ENCODE peak calls at places on chromosomes 5 and 9, in four cellular contexts. One of them, this sample, is unnamed.

GRCh38 chr5:159330131-159330530 is at the start of gene IL12B:
- DNase-seq in type B pancreatic cell: no peak
- DNase-seq in GM23338: no peak
- DNase-seq in HFFc6: peak
- DNase-seq in this sample: peak

GRCh38 chr5:154829589-154830218 is 20.7 kb downstream of the FAXDC2 start:
- DNase-seq in type B pancreatic cell: no peak
- DNase-seq in GM23338: no peak
- DNase-seq in HFFc6: no peak
- DNase-seq in this sample: no peak

GRCh38 chr5:127696688-127697087 is 6.5 kb upstream of the CCDC192 start:
- DNase-seq in type B pancreatic cell: no peak
- DNase-seq in GM23338: no peak
- DNase-seq in HFFc6: peak
- DNase-seq in this sample: peak

GRCh38 chr5:147530801-147531389 is 21.0 kb upstream of the DPYSL3 start:
- DNase-seq in type B pancreatic cell: no peak
- DNase-seq in GM23338: no peak
- DNase-seq in HFFc6: peak
- DNase-seq in this sample: peak

GRCh38 chr5:178624626-178625546 is 2.0 kb downstream of the CLK4 start:
- DNase-seq in type B pancreatic cell: no peak
- DNase-seq in GM23338: peak
- DNase-seq in HFFc6: peak
- DNase-seq in this sample: peak

GRCh38 chr5:88140396-88140862 is 128.2 kb downstream of the TMEM161B start:
- DNase-seq in type B pancreatic cell: no peak
- DNase-seq in GM23338: peak
- DNase-seq in HFFc6: no peak
- DNase-seq in this sample: no peak

GRCh38 chr9:111038336-111039202 is at the start of gene LPAR1:
- DNase-seq in type B pancreatic cell: peak
- DNase-seq in GM23338: peak
- DNase-seq in HFFc6: peak
- DNase-seq in this sample: peak

GRCh38 chr5:102483736-102484135 is 15.1 kb downstream of the SLCO6A1 start:
- DNase-seq in type B pancreatic cell: no peak
- DNase-seq in GM23338: no peak
- DNase-seq in HFFc6: no peak
- DNase-seq in this sample: peak

GRCh38 chr9:37904647-37905505 is 949 bp upstream of the SLC25A51 start:
- DNase-seq in type B pancreatic cell: no peak
- DNase-seq in GM23338: no peak
- DNase-seq in HFFc6: no peak
- DNase-seq in this sample: peak

GRCh38 chr5:7094626-7095025 is 301.3 kb upstream of the ADCY2 start:
- DNase-seq in type B pancreatic cell: no peak
- DNase-seq in GM23338: peak
- DNase-seq in HFFc6: no peak
- DNase-seq in this sample: no peak

GRCh38 chr5:163504091-163504931 is 1.1 kb upstream of the MAT2B start:
- DNase-seq in type B pancreatic cell: no peak
- DNase-seq in GM23338: peak
- DNase-seq in HFFc6: peak
- DNase-seq in this sample: peak

GRCh38 chr9:26334709-26335108 is 557.9 kb downstream of the CAAP1 start:
- DNase-seq in type B pancreatic cell: no peak
- DNase-seq in GM23338: no peak
- DNase-seq in HFFc6: no peak
- DNase-seq in this sample: no peak

GRCh38 chr5:173472164-173472563 is 143.9 kb upstream of the STC2 start:
- DNase-seq in type B pancreatic cell: no peak
- DNase-seq in GM23338: no peak
- DNase-seq in HFFc6: peak
- DNase-seq in this sample: peak

DNA sequence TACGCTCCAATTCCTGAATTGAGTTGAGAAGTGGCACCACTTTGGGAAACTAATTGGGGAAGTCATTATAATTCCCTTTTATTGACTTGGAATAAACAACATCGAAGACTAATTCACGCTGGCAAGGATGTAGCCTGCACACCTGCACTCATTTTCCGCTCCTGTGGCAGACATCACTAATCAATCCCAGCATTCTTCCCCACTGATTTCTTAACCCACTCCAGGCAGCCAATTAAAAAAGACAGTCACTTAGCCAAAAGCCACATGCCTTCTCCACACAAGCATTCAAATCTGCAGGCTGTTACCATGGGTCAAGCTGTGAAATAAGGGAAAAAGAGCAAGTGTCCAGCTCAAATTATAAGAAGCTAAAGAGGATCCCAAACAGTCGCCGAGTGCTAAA is 68.2 kb upstream of the HRH2 start:
- DNase-seq in type B pancreatic cell: no peak
- DNase-seq in GM23338: no peak
- DNase-seq in HFFc6: no peak
- DNase-seq in this sample: no peak
- TF ChIP-seq CTCF in type B pancreatic cell: no peak
- TF ChIP-seq CTCF in GM23338: no peak
- TF ChIP-seq CTCF in HFFc6: no peak
- TF ChIP-seq CTCF in this sample: no peak

DNA sequence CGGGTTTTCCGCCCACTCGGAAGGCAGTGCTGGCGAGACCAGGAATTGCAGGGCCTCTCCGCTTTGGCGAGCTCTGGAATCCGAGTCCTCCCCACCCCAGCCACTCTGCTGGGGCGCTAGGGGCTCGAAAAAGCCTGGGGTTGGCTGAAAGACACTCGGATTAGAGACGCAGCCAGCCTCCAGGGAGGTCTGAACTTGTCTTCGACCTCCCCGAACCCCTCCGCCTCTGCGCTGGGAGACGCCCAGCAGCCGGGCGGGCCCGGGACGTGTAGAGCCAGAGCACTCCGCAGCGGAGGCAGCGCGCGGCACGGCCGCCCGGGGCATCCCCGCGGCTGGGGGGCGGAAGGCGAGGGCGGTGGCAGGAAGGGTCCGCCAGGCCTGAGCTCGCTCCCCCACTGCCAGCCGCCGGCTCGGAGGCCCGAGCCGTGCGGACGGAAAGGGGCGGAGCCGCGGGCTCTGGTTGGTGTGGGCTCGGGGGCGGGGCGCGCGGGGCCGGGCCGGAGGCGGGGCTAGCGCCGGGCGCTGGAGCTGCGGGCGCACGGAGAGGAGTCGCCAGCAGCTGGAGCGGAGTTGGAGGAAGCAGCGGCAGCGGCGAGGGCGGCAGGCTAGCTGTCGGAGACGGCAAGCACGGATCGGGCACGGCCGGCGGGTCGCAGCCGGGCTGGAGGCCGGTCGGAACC is at the start of gene PIK3R1:
- DNase-seq in type B pancreatic cell: peak
- DNase-seq in GM23338: peak
- DNase-seq in HFFc6: peak
- DNase-seq in this sample: peak
- TF ChIP-seq CTCF in type B pancreatic cell: peak
- TF ChIP-seq CTCF in GM23338: peak
- TF ChIP-seq CTCF in HFFc6: peak
- TF ChIP-seq CTCF in this sample: peak

DNA sequence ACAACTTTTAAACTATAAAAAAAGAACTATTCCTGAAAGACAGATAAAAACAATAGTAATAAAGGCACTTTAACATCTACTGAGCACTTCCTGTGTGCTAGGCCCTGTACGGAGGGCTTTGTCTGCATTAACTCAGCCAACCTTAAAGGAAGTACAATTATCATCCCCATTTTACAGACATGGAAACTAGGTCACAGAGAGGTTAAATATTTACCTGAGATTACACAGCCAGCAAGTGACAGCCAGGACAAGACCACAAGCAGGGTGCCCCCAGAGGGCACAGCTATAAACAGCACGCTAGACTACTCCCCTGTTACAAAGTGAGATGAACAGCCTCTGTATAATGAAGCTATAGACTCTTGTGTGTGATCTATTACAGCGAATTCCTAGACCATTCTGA is 25.5 kb downstream of the DDX31 start:
- DNase-seq in type B pancreatic cell: no peak
- DNase-seq in GM23338: peak
- DNase-seq in HFFc6: no peak
- DNase-seq in this sample: no peak
- TF ChIP-seq CTCF in type B pancreatic cell: peak
- TF ChIP-seq CTCF in GM23338: peak
- TF ChIP-seq CTCF in HFFc6: peak
- TF ChIP-seq CTCF in this sample: peak

GRCh38 chr9:133187561-133188005 is 21.5 kb downstream of the OBP2B start:
- DNase-seq in type B pancreatic cell: no peak
- DNase-seq in GM23338: no peak
- DNase-seq in HFFc6: no peak
- DNase-seq in this sample: no peak

GRCh38 chr9:133186736-133187135 is 22.3 kb downstream of the OBP2B start:
- DNase-seq in type B pancreatic cell: no peak
- DNase-seq in GM23338: no peak
- DNase-seq in HFFc6: no peak
- DNase-seq in this sample: no peak

GRCh38 chr9:133188006-133188842 is 20.8 kb downstream of the OBP2B start:
- DNase-seq in type B pancreatic cell: no peak
- DNase-seq in GM23338: peak
- DNase-seq in HFFc6: no peak
- DNase-seq in this sample: no peak

GRCh38 chr9:133182151-133182550 is 18.4 kb upstream of the GBGT1 start:
- DNase-seq in type B pancreatic cell: no peak
- DNase-seq in GM23338: no peak
- DNase-seq in HFFc6: no peak
- DNase-seq in this sample: no peak

DNA sequence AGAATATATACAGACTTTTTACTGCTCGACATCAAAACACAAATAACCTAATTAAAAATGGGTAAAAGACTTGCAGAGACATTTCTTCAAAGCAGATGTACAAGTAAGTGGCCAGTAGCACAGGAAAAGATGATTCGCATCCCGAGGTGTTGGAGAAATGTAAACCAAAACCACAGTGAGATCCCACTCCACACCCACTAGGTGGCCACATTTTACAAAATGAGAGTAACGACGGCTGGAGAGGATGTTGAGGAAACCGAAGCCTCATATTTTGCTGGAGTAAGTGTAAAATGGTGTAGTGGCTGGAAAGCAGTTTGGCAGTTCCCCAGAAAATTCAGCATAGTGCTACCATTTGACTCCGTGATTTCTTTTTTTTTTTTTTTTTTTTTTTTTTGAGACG is 21.3 kb upstream of the GBGT1 start:
- DNase-seq in type B pancreatic cell: no peak
- DNase-seq in GM23338: peak
- DNase-seq in HFFc6: peak
- DNase-seq in this sample: peak
- TF ChIP-seq CTCF in type B pancreatic cell: peak
- TF ChIP-seq CTCF in GM23338: peak
- TF ChIP-seq CTCF in HFFc6: peak
- TF ChIP-seq CTCF in this sample: peak

GRCh38 chr9:136949239-136949816 is 2.7 kb upstream of the LCN12 start:
- DNase-seq in type B pancreatic cell: no peak
- DNase-seq in GM23338: peak
- DNase-seq in HFFc6: no peak
- DNase-seq in this sample: no peak

GRCh38 chr9:136951541-136952353 is at the start of gene LCN12:
- DNase-seq in type B pancreatic cell: no peak
- DNase-seq in GM23338: no peak
- DNase-seq in HFFc6: no peak
- DNase-seq in this sample: no peak

GRCh38 chr9:136947955-136948510 is 3.0 kb downstream of the C8G start:
- DNase-seq in type B pancreatic cell: no peak
- DNase-seq in GM23338: peak
- DNase-seq in HFFc6: peak
- DNase-seq in this sample: peak

GRCh38 chr9:136950656-136951030 is 1.4 kb upstream of the LCN12 start:
- DNase-seq in type B pancreatic cell: no peak
- DNase-seq in GM23338: no peak
- DNase-seq in HFFc6: no peak
- DNase-seq in this sample: no peak

GRCh38 chr9:136949817-136950655 is 2.0 kb upstream of the LCN12 start:
- DNase-seq in type B pancreatic cell: peak
- DNase-seq in GM23338: peak
- DNase-seq in HFFc6: peak
- DNase-seq in this sample: peak
- TF ChIP-seq CTCF in type B pancreatic cell: peak
- TF ChIP-seq CTCF in GM23338: no peak
- TF ChIP-seq CTCF in HFFc6: no peak
- TF ChIP-seq CTCF in this sample: no peak

DNA sequence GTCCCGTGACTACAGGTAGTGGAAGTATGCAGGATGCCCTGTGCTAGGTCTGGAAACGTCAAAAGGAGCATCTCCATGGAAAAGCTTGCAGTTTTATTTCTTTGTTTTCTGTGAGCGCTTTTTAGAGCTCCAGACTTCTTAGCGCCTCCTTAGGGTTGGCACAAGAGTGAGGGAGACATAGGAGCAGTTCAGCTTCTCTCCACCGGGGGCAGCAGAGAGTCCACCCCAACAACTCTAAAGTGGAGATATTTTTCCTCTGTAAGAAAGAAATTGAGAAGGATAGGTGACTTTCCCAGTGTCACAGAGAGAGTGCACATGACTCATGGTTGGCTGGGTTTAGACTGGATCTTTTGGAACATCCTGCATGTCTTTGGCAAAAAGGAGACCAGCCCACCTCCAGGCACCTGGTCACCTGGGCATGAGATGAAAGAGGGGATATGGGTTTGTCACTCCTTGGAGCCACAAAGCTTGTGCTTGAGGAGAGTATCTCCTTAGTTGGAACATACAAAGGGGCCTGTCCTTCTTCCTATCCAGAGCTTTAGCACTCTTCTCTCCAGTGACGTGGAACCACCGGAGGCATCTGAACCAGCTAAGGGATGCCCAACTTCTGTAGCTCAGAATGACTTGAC is 637.7 kb downstream of the SEMA5A start:
- DNase-seq in type B pancreatic cell: no peak
- DNase-seq in GM23338: peak
- DNase-seq in HFFc6: peak
- DNase-seq in this sample: no peak
- TF ChIP-seq CTCF in type B pancreatic cell: peak
- TF ChIP-seq CTCF in GM23338: peak
- TF ChIP-seq CTCF in HFFc6: peak
- TF ChIP-seq CTCF in this sample: peak

GRCh38 chr5:20680718-20681302 is 692.8 kb upstream of the CDH18 start:
- DNase-seq in type B pancreatic cell: no peak
- DNase-seq in GM23338: peak
- DNase-seq in HFFc6: no peak
- DNase-seq in this sample: no peak
- TF ChIP-seq CTCF in type B pancreatic cell: no peak
- TF ChIP-seq CTCF in GM23338: no peak
- TF ChIP-seq CTCF in HFFc6: no peak
- TF ChIP-seq CTCF in this sample: no peak

DNA sequence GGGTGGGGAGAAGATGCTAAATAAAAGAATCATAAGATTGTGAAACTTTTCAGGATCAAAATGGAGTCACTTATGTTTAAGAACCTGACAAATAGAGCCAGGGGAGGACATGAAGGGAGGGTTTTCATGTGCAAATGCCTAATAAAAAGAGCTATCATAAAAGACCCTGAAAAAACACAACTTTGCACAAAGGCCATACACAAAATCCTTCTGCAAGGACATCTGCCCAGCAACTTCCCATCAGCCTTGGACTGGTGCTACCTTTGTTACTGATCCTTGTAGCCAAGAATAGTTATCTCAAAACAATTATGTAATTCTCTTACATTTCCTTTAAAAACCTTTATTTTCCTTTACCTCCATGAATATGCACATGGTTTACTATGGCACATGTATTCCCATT is 63.0 kb downstream of the APBA1 start:
- DNase-seq in type B pancreatic cell: no peak
- DNase-seq in GM23338: no peak
- DNase-seq in HFFc6: no peak
- DNase-seq in this sample: no peak
- TF ChIP-seq CTCF in type B pancreatic cell: no peak
- TF ChIP-seq CTCF in GM23338: no peak
- TF ChIP-seq CTCF in HFFc6: no peak
- TF ChIP-seq CTCF in this sample: no peak